ENCODE peak calls at places on chromosomes 2 and 18, in ten cellular contexts. F is nephron progenitor cell; J is neural progenitor cell; G is dermis microvascular lymphatic vessel endothelial cell; U is RWPE1; V is heart right ventricle; B is SJSA1; Z is activated T-helper 1 cell treated with anti-CD3 and anti-CD28 coated beads, Interleukin-2, amount 50 U/mL, for 16 hours; O is Ammon's horn; D is mucosa of gallbladder. W is an unnamed sample.

GRCh38 chr2:10238991-10239485 is 63.7 kb upstream of the HPCAL1 start:
- DNase-seq in B (no peak), O (no peak), J (no peak), U (no peak), G (no peak), V (no peak), Z (no peak), F (peak; percentile 0), D (no peak), W (no peak)

GRCh38 chr18:50909261-50909660 is 30.3 kb downstream of the ME2 start:
- DNase-seq in O (no peak), U (no peak), B (no peak), G (no peak), F (no peak), Z (no peak), V (no peak), J (no peak), D (no peak), W (no peak)

GRCh38 chr18:35749701-35750100 is 168.2 kb downstream of the GALNT1 start:
- DNase-seq in Z (no peak), D (no peak), G (no peak), U (no peak), V (no peak), F (no peak), J (no peak), O (no peak), B (no peak), W (no peak)

GRCh38 chr2:11080253-11081115 is 74.8 kb upstream of the SLC66A3 start:
- DNase-seq in U (no peak), F (no peak), V (no peak), D (peak; percentile 8), J (peak; percentile 70), B (no peak), Z (no peak), G (no peak), O (peak; percentile 42), W (no peak)

GRCh38 chr18:8389391-8390340 is 219.6 kb upstream of the RAB12 start:
- DNase-seq in B (peak; percentile 56), D (peak; percentile 62), Z (no peak), F (peak; percentile 79), U (peak; percentile 70), J (peak; percentile 85), V (peak; percentile 59), G (peak; percentile 84), O (peak; percentile 81), W (peak; percentile 47)

GRCh38 chr2:227000123-227000522 is 163.9 kb downstream of the COL4A4 start:
- DNase-seq in Z (no peak), O (no peak), F (no peak), B (no peak), U (no peak), J (no peak), D (no peak), G (no peak), V (no peak), W (no peak)

GRCh38 chr2:18519991-18520604 is 40.4 kb downstream of the RDH14 start:
- DNase-seq in D (no peak), V (no peak), Z (no peak), U (no peak), B (no peak), F (no peak), O (no peak), J (no peak), G (no peak), W (no peak)

GRCh38 chr2:105521176-105521575 is 122.3 kb upstream of the FHL2 start:
- DNase-seq in J (peak; percentile 25), Z (no peak), U (peak; percentile 49), O (no peak), D (no peak), G (peak; percentile 30), B (peak; percentile 58), F (no peak), V (no peak), W (no peak)

GRCh38 chr2:143334837-143335236 is 205.6 kb downstream of the ARHGAP15 start:
- DNase-seq in Z (no peak), B (no peak), V (no peak), F (no peak), J (no peak), O (no peak), D (no peak), G (no peak), U (no peak), W (no peak)

GRCh38 chr2:119801040-119801439 is 41.3 kb downstream of the PTPN4 start:
- DNase-seq in F (no peak), J (no peak), O (no peak), U (no peak), B (no peak), V (no peak), Z (no peak), G (no peak), D (no peak), W (no peak)

GRCh38 chr2:168119519-168120141 is 127.8 kb downstream of the STK39 start:
- DNase-seq in J (peak; percentile 74), V (peak; percentile 36), Z (no peak), F (peak; percentile 35), O (peak; percentile 70), D (peak; percentile 40), B (peak; percentile 40), G (peak; percentile 67), U (no peak), W (peak; percentile 71)

GRCh38 chr2:86366651-86367500 is 29.4 kb upstream of the REEP1 start:
- DNase-seq in D (peak; percentile 22), J (no peak), G (peak; percentile 65), Z (no peak), V (no peak), F (no peak), U (no peak), O (no peak), B (no peak), W (no peak)

GRCh38 chr2:101305492-101306123 is 2.9 kb downstream of the RNF149 start:
- DNase-seq in B (peak; percentile 12), V (no peak), Z (no peak), D (no peak), U (peak; percentile 55), J (no peak), F (no peak), O (no peak), G (peak; percentile 71), W (no peak)

W was measured in glomerular endothelial cell.